ENCODE peak calls at places on chromosomes 6 and 20, in four cellular contexts. V is stimulated activated naive B cell treated with anti-CD40 and anti-IgM and Interleukin-4, amounts not matched to agents 10 μg/mL and 1 μg/mL and 100 μg/mL, for 72 hours; B is activated naive CD4-positive, alpha-beta T cell treated with anti-CD3 and anti-CD28 coated beads, Interleukin-2, amount 50 U/mL, for 16 hours; U is Jurkat, Clone E6-1. R is an unnamed sample.
A peak's percentile ranks its signal among the peaks of the same experiment; 100 is the strongest.

GRCh38 chr6:155275808-155276480 is 12.1 kb downstream of the CLDN20 start:
- DNase-seq in V (no peak), B (no peak), U (no peak), R (no peak)

GRCh38 chr6:138206862-138207261 is 11.4 kb downstream of the PBOV1 start:
- DNase-seq in V (no peak), B (no peak), U (no peak), R (no peak)

GRCh38 chr20:2602046-2602735 is 50.2 kb upstream of the NOP56 start:
- DNase-seq in V (no peak), B (no peak), U (no peak), R (no peak)

GRCh38 chr20:46361386-46361785 is 45.0 kb downstream of the ELMO2 start:
- DNase-seq in V (no peak), B (no peak), U (peak; percentile 41), R (peak; percentile 40)

GRCh38 chr6:1612902-1613301 is 3.2 kb downstream of the FOXC1 start:
- DNase-seq in V (no peak), B (no peak), U (no peak), R (no peak)

GRCh38 chr20:1274485-1275313 is 8.6 kb downstream of the SNPH start:
- DNase-seq in V (no peak), B (no peak), U (no peak), R (no peak)

GRCh38 chr6:44078795-44079671 is 48.2 kb downstream of the MRPL14 start:
- DNase-seq in V (peak; percentile 57), B (peak; percentile 70), U (peak; percentile 71), R (peak; percentile 71)

GRCh38 chr20:61369731-61370520 is 117.9 kb downstream of the CDH4 start:
- DNase-seq in V (no peak), B (no peak), U (no peak), R (no peak)

GRCh38 chr20:2767768-2768631 is 32.4 kb downstream of the CPXM1 start:
- DNase-seq in V (no peak), B (no peak), U (no peak), R (no peak)

GRCh38 chr6:1496836-1497592 is 107.6 kb downstream of the FOXF2 start:
- DNase-seq in V (no peak), B (no peak), U (no peak), R (no peak)

GRCh38 chr6:156865019-156865629 is 87.9 kb downstream of the ARID1B start:
- DNase-seq in V (no peak), B (no peak), U (no peak), R (no peak)

GRCh38 chr6:90219168-90219985 is 77.3 kb downstream of the BACH2 start:
- DNase-seq in V (no peak), B (no peak), U (no peak), R (peak; percentile 34)

GRCh38 chr20:54649511-54649962 is 174.1 kb downstream of the DOK5 start:
- DNase-seq in V (peak; percentile 41), B (peak; percentile 68), U (peak; percentile 52), R (peak; percentile 13)

GRCh38 chr6:96862560-96862959 is 25.3 kb upstream of the GPR63 start:
- DNase-seq in V (no peak), B (no peak), U (no peak), R (no peak)

GRCh38 chr6:112835078-112835477 is 487.9 kb downstream of the RFPL4B start:
- DNase-seq in V (no peak), B (no peak), U (no peak), R (no peak)

GRCh38 chr6:39054577-39055142 is 6.1 kb downstream of the GLP1R start:
- DNase-seq in V (no peak), B (no peak), U (no peak), R (no peak)

GRCh38 chr6:153989989-153990388 is 49.1 kb upstream of the OPRM1 start:
- DNase-seq in V (no peak), B (no peak), U (no peak), R (no peak)

GRCh38 chr20:36273414-36274247 is 32.5 kb upstream of the DLGAP4 start:
- DNase-seq in V (no peak), B (no peak), U (peak; percentile 28), R (no peak)

GRCh38 chr20:45229264-45230056 is 8.3 kb downstream of the SEMG2 start:
- DNase-seq in V (no peak), B (peak; percentile 44), U (peak; percentile 20), R (peak; percentile 11)

GRCh38 chr6:34301408-34301807 is 52.6 kb upstream of the SMIM29 start:
- DNase-seq in V (no peak), B (no peak), U (no peak), R (no peak)

GRCh38 chr6:38337819-38338465 is 301.8 kb downstream of the BTBD9 start:
- DNase-seq in V (no peak), B (no peak), U (no peak), R (no peak)

GRCh38 chr20:37357481-37358365 is 11.8 kb downstream of the SRC start:
- DNase-seq in V (no peak), B (no peak), U (no peak), R (no peak)

GRCh38 chr6:2872417-2873358 is 30.4 kb downstream of the SERPINB9 start:
- DNase-seq in V (peak; percentile 41), B (no peak), U (no peak), R (no peak)

GRCh38 chr6:44247338-44248302 is 719 bp downstream of the HSP90AB1 start:
- DNase-seq in V (peak; percentile 66), B (peak; percentile 89), U (no peak), R (peak; percentile 85)

GRCh38 chr20:63101781-63102719 is 95.3 kb upstream of the BHLHE23 start:
- DNase-seq in V (peak; percentile 54), B (peak; percentile 75), U (peak; percentile 90), R (peak; percentile 68)

GRCh38 chr20:4811661-4812181 is 90.0 kb downstream of the PRND start:
- DNase-seq in V (peak; percentile 48), B (no peak), U (peak; percentile 75), R (peak; percentile 78)

GRCh38 chr6:133254552-133255228 is 13.5 kb downstream of the EYA4 start:
- DNase-seq in V (no peak), B (no peak), U (no peak), R (no peak)

GRCh38 chr20:47110819-47111218 is 216.2 kb downstream of the EYA2 start:
- DNase-seq in V (no peak), B (no peak), U (no peak), R (no peak)

GRCh38 chr6:152054441-152054840 is 247.0 kb downstream of the ESR1 start:
- DNase-seq in V (no peak), B (no peak), U (no peak), R (no peak)

GRCh38 chr6:116144590-116144989 is 18.7 kb upstream of the COL10A1 start:
- DNase-seq in V (no peak), B (no peak), U (peak; percentile 24), R (no peak)

GRCh38 chr6:45419574-45420082 is 41.9 kb upstream of the SUPT3H start:
- DNase-seq in V (peak; percentile 32), B (peak; percentile 55), U (no peak), R (peak; percentile 45)

GRCh38 chr6:30124391-30124790 is 11.5 kb upstream of the TRIM31 start:
- DNase-seq in V (no peak), B (no peak), U (no peak), R (no peak)

GRCh38 chr6:19289408-19289967 is 547.7 kb upstream of the ID4 start:
- DNase-seq in V (no peak), B (no peak), U (no peak), R (no peak)